ENCODE peak calls at places on chromosomes 1 and 21, in ten cellular contexts. F is neural progenitor cell; V is H9; Z is pancreas; G is breast epithelium; W is AG04450; A is CD4-positive, alpha-beta T cell; D is Panc1; N is fibroblast of lung; K is lower lobe of right lung. C is an unnamed sample.
A peak's percentile ranks its signal among the peaks of the same experiment; 100 is the strongest.

GRCh38 chr1:225476538-225476988 is 48.7 kb upstream of the LBR start:
- DNase-seq in D (no peak), Z (peak; percentile 3), G (peak; percentile 12), A (no peak), K (no peak), F (no peak), V (peak; percentile 6), W (no peak), N (no peak), C (no peak)

GRCh38 chr1:228081578-228082259 is 789 bp upstream of the ARF1 start:
- DNase-seq in W (no peak), G (no peak), N (no peak), A (no peak), Z (peak; percentile 31), D (no peak), V (peak; percentile 72), F (peak; percentile 75), K (peak; percentile 51), C (no peak)

GRCh38 chr1:198295186-198295585 is 138.4 kb downstream of the NEK7 start:
- DNase-seq in K (no peak), G (no peak), A (no peak), W (no peak), V (no peak), N (no peak), F (peak; percentile 42), Z (no peak), D (no peak), C (no peak)

GRCh38 chr1:171805395-171806115 is 24.1 kb downstream of the METTL13 start:
- DNase-seq in D (no peak), A (no peak), K (no peak), N (no peak), Z (no peak), V (no peak), W (no peak), F (no peak), G (no peak), C (no peak)

GRCh38 chr1:11918779-11919519 is 7.3 kb downstream of the KIAA2013 start:
- DNase-seq in N (peak; percentile 74), V (no peak), W (peak; percentile 57), F (no peak), Z (no peak), G (peak; percentile 46), K (no peak), D (no peak), A (no peak), C (peak; percentile 78)

GRCh38 chr1:169160845-169161511 is 54.5 kb downstream of the ATP1B1 start:
- DNase-seq in G (no peak), Z (no peak), W (no peak), D (no peak), V (no peak), A (no peak), K (no peak), F (no peak), N (peak; percentile 8), C (peak; percentile 82)

GRCh38 chr21:45330075-45330781 is 42.5 kb upstream of the POFUT2 start:
- DNase-seq in A (no peak), K (peak; percentile 89), Z (peak; percentile 67), W (peak; percentile 78), N (peak; percentile 87), F (no peak), D (no peak), V (peak; percentile 47), G (no peak), C (peak; percentile 70)

GRCh38 chr21:26115899-26116298 is 54.7 kb downstream of the APP start:
- DNase-seq in D (no peak), V (no peak), A (no peak), Z (no peak), W (peak; percentile 18), N (peak; percentile 66), K (no peak), F (no peak), G (no peak), C (no peak)

GRCh38 chr1:19013826-19014548 is 57.5 kb upstream of the IFFO2 start:
- DNase-seq in V (no peak), A (no peak), Z (no peak), D (no peak), F (no peak), K (no peak), W (no peak), G (peak; percentile 15), N (no peak), C (no peak)

GRCh38 chr21:43370888-43371570 is 55.9 kb downstream of the SIK1 start:
- DNase-seq in V (no peak), N (no peak), A (no peak), F (no peak), W (no peak), Z (no peak), G (no peak), D (no peak), K (no peak), C (no peak)

GRCh38 chr1:203461717-203462116 is 13.9 kb upstream of the PRELP start:
- DNase-seq in V (no peak), Z (no peak), K (no peak), D (no peak), A (no peak), N (no peak), G (no peak), W (no peak), F (no peak), C (no peak)

GRCh38 chr21:42997053-42997452 is 22.7 kb downstream of the PKNOX1 start:
- DNase-seq in V (no peak), N (peak; percentile 98), W (peak; percentile 90), F (no peak), Z (no peak), K (no peak), D (no peak), G (no peak), A (no peak), C (peak; percentile 72)

GRCh38 chr1:37734629-37735591 is 30.0 kb downstream of the EPHA10 start:
- DNase-seq in N (no peak), A (no peak), F (peak; percentile 74), D (no peak), W (no peak), V (peak; percentile 80), Z (no peak), G (no peak), K (no peak), C (no peak)

GRCh38 chr1:18198240-18198639 is 90.6 kb downstream of the IGSF21 start:
- DNase-seq in V (no peak), Z (no peak), N (no peak), D (no peak), F (no peak), A (no peak), W (no peak), G (no peak), K (no peak), C (peak; percentile 15)

DNA sequence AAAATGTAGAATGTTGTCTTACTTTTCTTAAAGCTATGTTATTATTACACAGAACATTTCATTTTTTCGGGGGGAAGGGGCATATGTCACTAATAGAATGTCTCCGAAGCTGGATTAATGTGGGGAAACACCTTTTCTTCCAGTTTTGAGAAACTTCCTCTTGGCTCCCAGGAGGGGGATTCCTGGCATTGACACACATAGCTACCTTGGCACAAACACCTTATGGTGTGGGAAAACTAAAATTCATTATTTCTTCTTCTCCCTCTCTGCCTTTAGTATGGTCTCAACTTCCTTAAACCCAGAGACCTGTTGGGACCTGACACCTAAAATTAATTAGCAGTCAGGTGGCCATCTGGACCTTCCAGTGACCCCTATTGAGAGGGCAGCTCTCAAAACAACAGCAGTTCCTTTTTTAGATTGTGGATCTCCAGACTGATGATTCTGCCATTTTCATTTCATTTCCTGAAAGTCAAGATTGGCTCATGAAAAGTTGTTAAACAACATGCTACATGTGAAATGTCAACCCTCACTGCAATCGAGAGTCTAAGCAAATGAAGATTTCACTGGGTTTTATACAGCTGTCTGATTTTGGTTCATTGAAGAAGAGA is 70.2 kb upstream of the EDEM3 start:
- DNase-seq in G (no peak), A (no peak), F (no peak), V (no peak), N (no peak), K (no peak), D (no peak), W (no peak), Z (no peak), C (no peak)
- H3K27ac ChIP-seq in G (peak overlapping the region; percentile 48), A (no peak overlapping the region), F (no peak overlapping the region), V (no peak overlapping the region), N (no peak overlapping the region), K (no peak overlapping the region), D (no peak overlapping the region), W (no peak overlapping the region), Z (no peak overlapping the region), C (peak overlapping the region; percentile 85)

GRCh38 chr1:85822696-85823095 is 114.5 kb upstream of the ZNHIT6 start:
- DNase-seq in K (no peak), D (no peak), G (no peak), Z (no peak), A (no peak), W (no peak), F (no peak), N (no peak), V (no peak), C (no peak)

GRCh38 chr1:85818371-85818770 is 110.1 kb upstream of the ZNHIT6 start:
- DNase-seq in F (no peak), V (no peak), N (peak; percentile 47), Z (no peak), G (no peak), W (peak; percentile 36), K (no peak), A (no peak), D (peak; percentile 79), C (no peak)

GRCh38 chr1:85824066-85824835 is 116.0 kb upstream of the ZNHIT6 start:
- DNase-seq in A (no peak), N (no peak), W (no peak), Z (no peak), K (no peak), V (peak; percentile 31), G (no peak), D (no peak), F (no peak), C (no peak)
- TF ChIP-seq CTCF in A (no peak), N (no peak), W (no peak), Z (no peak), K (no peak), V (peak; percentile 47), G (no peak), D (peak; percentile 45), F (no peak), C (no peak)

DNA sequence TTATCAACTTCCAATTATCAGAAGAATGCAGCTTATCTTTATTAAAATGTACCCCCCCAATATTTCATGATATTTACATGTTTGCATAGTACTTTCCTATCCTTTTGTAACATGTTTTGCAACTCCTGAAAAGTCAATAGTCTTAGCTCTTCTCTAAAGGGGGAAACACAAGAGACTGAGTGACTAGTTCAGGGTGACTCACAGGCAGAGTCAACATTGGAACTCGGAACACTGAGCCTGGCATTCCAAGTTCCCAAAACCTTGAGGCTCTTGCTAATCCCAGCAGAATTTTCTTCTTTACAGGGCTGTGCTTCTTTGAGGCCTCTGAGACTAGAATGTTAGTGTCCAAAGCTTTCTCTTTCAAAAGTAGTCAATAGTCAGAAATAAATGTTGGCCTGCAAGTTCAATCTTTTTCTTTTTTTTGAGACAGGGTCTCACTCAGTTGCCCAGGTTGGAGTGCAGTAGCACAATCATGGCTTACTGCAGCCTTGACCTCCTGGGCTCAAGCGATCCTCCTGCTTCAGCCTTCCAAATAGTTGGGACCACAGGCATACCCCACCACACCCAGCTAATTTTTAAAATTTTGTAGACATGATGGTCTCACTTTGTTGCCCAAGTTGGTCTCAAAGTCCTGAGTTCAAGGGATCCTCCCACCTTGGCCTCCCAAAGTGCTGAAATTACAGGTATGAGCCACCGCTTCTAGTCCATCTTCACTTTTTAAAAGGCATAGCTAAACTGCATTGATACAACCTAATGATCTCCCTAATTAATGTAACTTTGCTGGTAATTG is 37.5 kb downstream of the ZNF281 start:
- DNase-seq in V (no peak), D (peak; percentile 82), A (no peak), N (peak; percentile 67), G (no peak), K (no peak), W (peak; percentile 27), Z (no peak), F (no peak), C (no peak)
- H3K27ac ChIP-seq in V (no peak overlapping the region), D (peak overlapping the region; percentile 91), A (no peak overlapping the region), N (no peak overlapping the region), G (peak overlapping the region; percentile 12), K (no peak overlapping the region), W (no peak overlapping the region), Z (no peak overlapping the region), F (no peak overlapping the region), C (no peak overlapping the region)

GRCh38 chr1:39136635-39137034 is 67.9 kb upstream of the MACF1 start:
- DNase-seq in F (no peak), Z (no peak), D (no peak), W (no peak), G (no peak), N (peak; percentile 52), A (no peak), V (no peak), K (no peak), C (no peak)
- TF ChIP-seq CTCF in F (no peak), Z (no peak), D (no peak), W (no peak), G (no peak), N (no peak), A (no peak), V (no peak), K (no peak), C (no peak)